ENCODE peak calls at places on chromosomes 5 and 9, in seven cellular contexts. One of them, this sample, is unnamed.

GRCh38 chr5:60673329-60673728 is 26.6 kb downstream of the DEPDC1B start:
- DNase-seq in Calu3: no peak
- DNase-seq in left ventricle myocardium inferior: no peak
- DNase-seq in breast epithelium: no peak
- DNase-seq in cardiac fibroblast: no peak
- DNase-seq in uterus: no peak
- DNase-seq in sigmoid colon: no peak
- DNase-seq in this sample: no peak

GRCh38 chr9:14780251-14780650 is 57.7 kb upstream of the CER1 start:
- DNase-seq in cardiac fibroblast: no peak
- DNase-seq in Calu3: no peak
- DNase-seq in left ventricle myocardium inferior: no peak
- DNase-seq in breast epithelium: no peak
- DNase-seq in uterus: no peak
- DNase-seq in sigmoid colon: no peak
- DNase-seq in this sample: no peak

GRCh38 chr5:32223972-32224608 is 50.0 kb upstream of the GOLPH3 start:
- DNase-seq in left ventricle myocardium inferior: no peak
- DNase-seq in sigmoid colon: no peak
- DNase-seq in breast epithelium: no peak
- DNase-seq in Calu3: peak
- DNase-seq in uterus: no peak
- DNase-seq in cardiac fibroblast: peak
- DNase-seq in this sample: no peak

GRCh38 chr9:121399883-121400607 is 30.0 kb upstream of the STOM start:
- DNase-seq in Calu3: peak
- DNase-seq in left ventricle myocardium inferior: no peak
- DNase-seq in sigmoid colon: no peak
- DNase-seq in uterus: no peak
- DNase-seq in cardiac fibroblast: peak
- DNase-seq in breast epithelium: no peak
- DNase-seq in this sample: no peak

GRCh38 chr9:32783168-32783891 is at the start of gene TMEM215:
- DNase-seq in sigmoid colon: no peak
- DNase-seq in Calu3: no peak
- DNase-seq in uterus: no peak
- DNase-seq in cardiac fibroblast: no peak
- DNase-seq in left ventricle myocardium inferior: no peak
- DNase-seq in breast epithelium: no peak
- DNase-seq in this sample: no peak

GRCh38 chr9:89436963-89437625 is 60.8 kb downstream of the SEMA4D start:
- DNase-seq in left ventricle myocardium inferior: no peak
- DNase-seq in cardiac fibroblast: no peak
- DNase-seq in sigmoid colon: no peak
- DNase-seq in Calu3: peak
- DNase-seq in breast epithelium: no peak
- DNase-seq in uterus: no peak
- DNase-seq in this sample: no peak

GRCh38 chr5:80503641-80504040 is 15.7 kb downstream of the FAM151B start:
- DNase-seq in cardiac fibroblast: no peak
- DNase-seq in left ventricle myocardium inferior: no peak
- DNase-seq in Calu3: no peak
- DNase-seq in uterus: no peak
- DNase-seq in sigmoid colon: no peak
- DNase-seq in breast epithelium: no peak
- DNase-seq in this sample: no peak

GRCh38 chr5:126002222-126002897 is 420.8 kb upstream of the GRAMD2B start:
- DNase-seq in left ventricle myocardium inferior: peak
- DNase-seq in sigmoid colon: no peak
- DNase-seq in breast epithelium: no peak
- DNase-seq in cardiac fibroblast: peak
- DNase-seq in Calu3: no peak
- DNase-seq in uterus: peak
- DNase-seq in this sample: no peak

GRCh38 chr5:170219615-170220014 is 13.2 kb upstream of the C5orf58 start:
- DNase-seq in uterus: no peak
- DNase-seq in left ventricle myocardium inferior: no peak
- DNase-seq in breast epithelium: no peak
- DNase-seq in sigmoid colon: no peak
- DNase-seq in cardiac fibroblast: peak
- DNase-seq in Calu3: peak
- DNase-seq in this sample: no peak

GRCh38 chr5:334903-335739 is 13.6 kb downstream of the AHRR start:
- DNase-seq in uterus: no peak
- DNase-seq in sigmoid colon: peak
- DNase-seq in cardiac fibroblast: no peak
- DNase-seq in left ventricle myocardium inferior: no peak
- DNase-seq in Calu3: no peak
- DNase-seq in breast epithelium: no peak
- DNase-seq in this sample: no peak

GRCh38 chr5:74992791-74993190 is 59.6 kb downstream of the GCNT4 start:
- DNase-seq in sigmoid colon: no peak
- DNase-seq in breast epithelium: no peak
- DNase-seq in cardiac fibroblast: no peak
- DNase-seq in left ventricle myocardium inferior: no peak
- DNase-seq in uterus: no peak
- DNase-seq in Calu3: no peak
- DNase-seq in this sample: no peak

GRCh38 chr5:33857037-33857436 is 34.8 kb downstream of the ADAMTS12 start:
- DNase-seq in sigmoid colon: no peak
- DNase-seq in cardiac fibroblast: no peak
- DNase-seq in uterus: no peak
- DNase-seq in Calu3: no peak
- DNase-seq in breast epithelium: no peak
- DNase-seq in left ventricle myocardium inferior: no peak
- DNase-seq in this sample: no peak

GRCh38 chr5:37501152-37501551 is 122.0 kb downstream of the WDR70 start:
- DNase-seq in breast epithelium: no peak
- DNase-seq in uterus: no peak
- DNase-seq in cardiac fibroblast: peak
- DNase-seq in sigmoid colon: no peak
- DNase-seq in left ventricle myocardium inferior: no peak
- DNase-seq in Calu3: no peak
- DNase-seq in this sample: no peak

GRCh38 chr5:175883506-175883905 is 12.1 kb downstream of the CPLX2 start:
- DNase-seq in uterus: no peak
- DNase-seq in breast epithelium: no peak
- DNase-seq in cardiac fibroblast: no peak
- DNase-seq in left ventricle myocardium inferior: no peak
- DNase-seq in sigmoid colon: no peak
- DNase-seq in Calu3: no peak
- DNase-seq in this sample: no peak

GRCh38 chr5:139686919-139687421 is 38.8 kb downstream of the CXXC5 start:
- DNase-seq in cardiac fibroblast: no peak
- DNase-seq in sigmoid colon: no peak
- DNase-seq in uterus: no peak
- DNase-seq in Calu3: no peak
- DNase-seq in breast epithelium: no peak
- DNase-seq in left ventricle myocardium inferior: no peak
- DNase-seq in this sample: no peak

GRCh38 chr5:93423333-93423714 is 157.7 kb downstream of the NR2F1-AS1 start:
- DNase-seq in sigmoid colon: no peak
- DNase-seq in uterus: no peak
- DNase-seq in cardiac fibroblast: no peak
- DNase-seq in left ventricle myocardium inferior: no peak
- DNase-seq in Calu3: no peak
- DNase-seq in breast epithelium: no peak
- DNase-seq in this sample: no peak

GRCh38 chr9:79633558-79633957 is 61.8 kb downstream of the TLE4 start:
- DNase-seq in Calu3: no peak
- DNase-seq in left ventricle myocardium inferior: no peak
- DNase-seq in cardiac fibroblast: no peak
- DNase-seq in sigmoid colon: no peak
- DNase-seq in uterus: no peak
- DNase-seq in breast epithelium: no peak
- DNase-seq in this sample: no peak

GRCh38 chr5:115588640-115589039 is 13.6 kb downstream of the TICAM2 start:
- DNase-seq in sigmoid colon: no peak
- DNase-seq in Calu3: no peak
- DNase-seq in uterus: no peak
- DNase-seq in left ventricle myocardium inferior: no peak
- DNase-seq in breast epithelium: no peak
- DNase-seq in cardiac fibroblast: no peak
- DNase-seq in this sample: no peak

GRCh38 chr5:115377468-115378217 is 81.2 kb upstream of the CCDC112 start:
- DNase-seq in cardiac fibroblast: peak
- DNase-seq in breast epithelium: no peak
- DNase-seq in Calu3: peak
- DNase-seq in left ventricle myocardium inferior: no peak
- DNase-seq in uterus: no peak
- DNase-seq in sigmoid colon: no peak
- DNase-seq in this sample: no peak

DNA sequence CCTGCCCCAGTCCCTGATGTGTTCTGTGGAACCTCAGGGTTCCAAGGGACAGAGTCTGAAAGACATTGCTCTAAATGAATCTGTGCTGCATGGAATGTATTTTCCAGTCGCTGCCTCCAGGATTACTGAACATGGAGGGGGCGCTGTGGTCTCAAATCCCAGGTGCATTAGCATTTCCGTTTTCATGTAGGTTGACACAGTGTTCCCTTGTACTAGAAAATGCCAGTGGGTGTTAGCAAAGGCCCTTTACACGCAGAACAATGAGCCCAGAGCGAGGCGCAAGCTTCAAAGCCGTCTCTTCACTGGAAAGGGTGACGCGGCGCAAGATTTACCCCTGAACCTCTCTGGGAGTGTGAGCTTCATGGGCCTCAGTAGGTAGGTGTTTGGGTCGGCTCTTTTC is 308.3 kb downstream of the SLIT3 start:
- DNase-seq in sigmoid colon: no peak
- DNase-seq in uterus: no peak
- DNase-seq in cardiac fibroblast: no peak
- DNase-seq in Calu3: no peak
- DNase-seq in left ventricle myocardium inferior: no peak
- DNase-seq in breast epithelium: no peak
- DNase-seq in this sample: no peak
- TF ChIP-seq CTCF in sigmoid colon: no peak
- TF ChIP-seq CTCF in uterus: no peak
- TF ChIP-seq CTCF in cardiac fibroblast: no peak
- TF ChIP-seq CTCF in Calu3: no peak
- TF ChIP-seq CTCF in left ventricle myocardium inferior: no peak
- TF ChIP-seq CTCF in breast epithelium: no peak
- TF ChIP-seq CTCF in this sample: peak

DNA sequence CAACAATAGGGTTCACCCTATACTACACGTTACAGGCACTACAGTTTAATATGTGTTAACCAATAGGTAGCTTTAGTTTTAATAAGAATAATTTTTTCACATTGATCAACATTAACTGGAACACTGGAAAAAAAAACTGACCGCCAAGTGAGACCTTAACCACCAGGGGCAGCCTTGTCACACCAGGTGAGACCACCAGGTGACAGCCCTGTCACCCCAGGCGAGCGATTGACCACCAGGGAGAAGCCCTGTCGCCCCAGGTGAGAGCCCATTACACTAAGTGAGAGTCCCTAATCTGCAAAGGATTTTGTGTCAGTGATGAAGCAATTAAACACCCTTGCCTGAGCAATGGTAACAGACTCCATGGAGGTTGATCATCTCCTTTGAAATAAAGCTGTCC is 75.4 kb upstream of the SYK start:
- DNase-seq in left ventricle myocardium inferior: no peak
- DNase-seq in sigmoid colon: no peak
- DNase-seq in Calu3: no peak
- DNase-seq in uterus: no peak
- DNase-seq in breast epithelium: no peak
- DNase-seq in cardiac fibroblast: no peak
- DNase-seq in this sample: no peak
- TF ChIP-seq CTCF in left ventricle myocardium inferior: no peak
- TF ChIP-seq CTCF in sigmoid colon: no peak
- TF ChIP-seq CTCF in Calu3: peak
- TF ChIP-seq CTCF in uterus: no peak
- TF ChIP-seq CTCF in breast epithelium: no peak
- TF ChIP-seq CTCF in cardiac fibroblast: no peak
- TF ChIP-seq CTCF in this sample: no peak

GRCh38 chr5:57338068-57338848 is 144.4 kb downstream of the ACTBL2 start:
- DNase-seq in sigmoid colon: no peak
- DNase-seq in cardiac fibroblast: peak
- DNase-seq in left ventricle myocardium inferior: no peak
- DNase-seq in Calu3: peak
- DNase-seq in uterus: no peak
- DNase-seq in breast epithelium: no peak
- DNase-seq in this sample: no peak
- TF ChIP-seq CTCF in sigmoid colon: no peak
- TF ChIP-seq CTCF in cardiac fibroblast: peak
- TF ChIP-seq CTCF in left ventricle myocardium inferior: peak
- TF ChIP-seq CTCF in Calu3: peak
- TF ChIP-seq CTCF in uterus: no peak
- TF ChIP-seq CTCF in breast epithelium: no peak
- TF ChIP-seq CTCF in this sample: peak

GRCh38 chr9:37970301-37971106 is 66.6 kb upstream of the SLC25A51 start:
- DNase-seq in uterus: no peak
- DNase-seq in breast epithelium: no peak
- DNase-seq in Calu3: no peak
- DNase-seq in sigmoid colon: no peak
- DNase-seq in left ventricle myocardium inferior: no peak
- DNase-seq in cardiac fibroblast: no peak
- DNase-seq in this sample: peak

GRCh38 chr9:37974506-37975173 is 70.7 kb upstream of the SLC25A51 start:
- DNase-seq in left ventricle myocardium inferior: no peak
- DNase-seq in sigmoid colon: no peak
- DNase-seq in uterus: no peak
- DNase-seq in cardiac fibroblast: peak
- DNase-seq in Calu3: no peak
- DNase-seq in breast epithelium: no peak
- DNase-seq in this sample: peak

GRCh38 chr9:37971107-37971459 is 67.2 kb upstream of the SLC25A51 start:
- DNase-seq in cardiac fibroblast: no peak
- DNase-seq in sigmoid colon: no peak
- DNase-seq in uterus: no peak
- DNase-seq in Calu3: no peak
- DNase-seq in breast epithelium: no peak
- DNase-seq in left ventricle myocardium inferior: no peak
- DNase-seq in this sample: peak

GRCh38 chr9:37971691-37972090 is 67.8 kb upstream of the SLC25A51 start:
- DNase-seq in sigmoid colon: no peak
- DNase-seq in Calu3: no peak
- DNase-seq in left ventricle myocardium inferior: no peak
- DNase-seq in cardiac fibroblast: no peak
- DNase-seq in breast epithelium: no peak
- DNase-seq in uterus: no peak
- DNase-seq in this sample: peak

DNA sequence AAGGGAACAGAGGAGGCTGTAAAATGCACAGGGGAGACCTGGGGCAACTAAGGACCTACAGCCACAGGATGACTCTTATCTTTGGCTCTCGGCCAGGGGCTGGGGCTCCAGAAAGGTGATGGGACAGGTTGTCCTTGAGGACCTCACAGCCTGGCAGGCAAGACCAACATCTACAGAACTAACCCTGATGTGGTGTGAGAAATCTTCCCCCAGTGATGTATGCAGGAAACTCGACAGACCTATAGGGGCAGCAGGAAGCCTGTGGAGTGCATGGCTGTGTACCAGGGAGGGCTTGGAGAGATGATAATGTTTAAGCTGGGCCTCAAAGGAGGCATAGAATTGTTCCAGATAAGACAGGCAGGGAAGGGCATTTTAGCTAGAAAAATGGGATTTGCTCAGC is 68.4 kb upstream of the SLC25A51 start:
- DNase-seq in sigmoid colon: no peak
- DNase-seq in cardiac fibroblast: no peak
- DNase-seq in breast epithelium: no peak
- DNase-seq in Calu3: no peak
- DNase-seq in left ventricle myocardium inferior: no peak
- DNase-seq in uterus: no peak
- DNase-seq in this sample: peak
- TF ChIP-seq CTCF in sigmoid colon: no peak
- TF ChIP-seq CTCF in cardiac fibroblast: peak
- TF ChIP-seq CTCF in breast epithelium: no peak
- TF ChIP-seq CTCF in Calu3: no peak
- TF ChIP-seq CTCF in left ventricle myocardium inferior: no peak
- TF ChIP-seq CTCF in uterus: no peak
- TF ChIP-seq CTCF in this sample: peak